ENCODE peak calls at places on chromosomes 6 and 20, in four cellular contexts. One of them, this sample, is unnamed.

GRCh38 chr6:3235486-3235885 is 8.0 kb upstream of the TUBB2B start:
- DNase-seq in MV-4-11: no peak
- DNase-seq in foreskin fibroblast: no peak
- DNase-seq in effector memory CD8-positive, alpha-beta T cell: no peak
- DNase-seq in this sample: no peak

GRCh38 chr20:8255945-8256632 is 124.0 kb downstream of the PLCB1 start:
- DNase-seq in MV-4-11: no peak
- DNase-seq in foreskin fibroblast: no peak
- DNase-seq in effector memory CD8-positive, alpha-beta T cell: no peak
- DNase-seq in this sample: no peak

GRCh38 chr6:158850807-158851115 is 31.6 kb upstream of the EZR start:
- DNase-seq in MV-4-11: no peak
- DNase-seq in foreskin fibroblast: no peak
- DNase-seq in effector memory CD8-positive, alpha-beta T cell: no peak
- DNase-seq in this sample: no peak

GRCh38 chr6:45586216-45587171 is 208.8 kb upstream of the SUPT3H start:
- DNase-seq in MV-4-11: peak
- DNase-seq in foreskin fibroblast: no peak
- DNase-seq in effector memory CD8-positive, alpha-beta T cell: peak
- DNase-seq in this sample: peak

GRCh38 chr6:159577564-159577963 is 115.5 kb downstream of the SOD2 start:
- DNase-seq in MV-4-11: no peak
- DNase-seq in foreskin fibroblast: no peak
- DNase-seq in effector memory CD8-positive, alpha-beta T cell: no peak
- DNase-seq in this sample: no peak

GRCh38 chr20:63071541-63072181 is 64.9 kb upstream of the BHLHE23 start:
- DNase-seq in MV-4-11: no peak
- DNase-seq in foreskin fibroblast: peak
- DNase-seq in effector memory CD8-positive, alpha-beta T cell: no peak
- DNase-seq in this sample: no peak

GRCh38 chr6:26342106-26342999 is 22.6 kb upstream of the BTN3A2 start:
- DNase-seq in MV-4-11: no peak
- DNase-seq in foreskin fibroblast: peak
- DNase-seq in effector memory CD8-positive, alpha-beta T cell: no peak
- DNase-seq in this sample: no peak

GRCh38 chr6:51300510-51300909 is 481.8 kb downstream of the TFAP2B start:
- DNase-seq in MV-4-11: no peak
- DNase-seq in foreskin fibroblast: no peak
- DNase-seq in effector memory CD8-positive, alpha-beta T cell: no peak
- DNase-seq in this sample: no peak

GRCh38 chr6:93021235-93021909 is 398.0 kb downstream of the EPHA7 start:
- DNase-seq in MV-4-11: no peak
- DNase-seq in foreskin fibroblast: no peak
- DNase-seq in effector memory CD8-positive, alpha-beta T cell: no peak
- DNase-seq in this sample: no peak

GRCh38 chr6:42315991-42316378 is 98.3 kb upstream of the MRPS10 start:
- DNase-seq in MV-4-11: peak
- DNase-seq in foreskin fibroblast: peak
- DNase-seq in effector memory CD8-positive, alpha-beta T cell: no peak
- DNase-seq in this sample: no peak